ENCODE peak calls at places on chromosomes 7 and 10, in eight cellular contexts. Z, G, L, N, I, M, T and S are unnamed samples.

GRCh38 chr10:61835069-61835908 is 66.2 kb upstream of the ARID5B start:
- DNase-seq in Z (no peak), G (peak; percentile 53), L (peak; percentile 75), N (peak; percentile 83), I (peak; percentile 55), M (no peak), T (peak; percentile 30), S (no peak)

GRCh38 chr7:82443801-82444219 is 233 bp upstream of the CACNA2D1 start:
- DNase-seq in Z (peak; percentile 91), G (peak; percentile 86), L (peak; percentile 94), N (peak; percentile 92), I (peak; percentile 76), M (no peak), T (peak; percentile 49), S (peak; percentile 47)

GRCh38 chr7:157527235-157527634 is 190.4 kb downstream of the DNAJB6 start:
- DNase-seq in Z (no peak), G (no peak), L (no peak), N (no peak), I (no peak), M (no peak), T (no peak), S (no peak)

GRCh38 chr10:3031490-3031889 is 35.9 kb upstream of the PFKP start:
- DNase-seq in Z (no peak), G (no peak), L (no peak), N (no peak), I (no peak), M (no peak), T (no peak), S (no peak)

GRCh38 chr10:103517234-103518085 is 24.0 kb downstream of the NEURL1 start:
- DNase-seq in Z (no peak), G (peak; percentile 24), L (no peak), N (no peak), I (peak; percentile 6), M (no peak), T (no peak), S (no peak)

GRCh38 chr10:97454330-97455036 is 8.5 kb downstream of the ZDHHC16 start:
- DNase-seq in Z (peak; percentile 37), G (no peak), L (no peak), N (peak; percentile 57), I (no peak), M (no peak), T (no peak), S (no peak)

GRCh38 chr10:21749788-21750187 is 215.8 kb downstream of the MLLT10 start:
- DNase-seq in Z (no peak), G (no peak), L (no peak), N (no peak), I (no peak), M (no peak), T (no peak), S (no peak)

GRCh38 chr10:30027057-30028005 is 32.1 kb downstream of the JCAD start:
- DNase-seq in Z (peak; percentile 72), G (no peak), L (peak; percentile 62), N (no peak), I (no peak), M (peak; percentile 70), T (no peak), S (no peak)

GRCh38 chr7:75979361-75980125 is 14.9 kb downstream of the TMEM120A start:
- DNase-seq in Z (no peak), G (no peak), L (no peak), N (no peak), I (no peak), M (no peak), T (no peak), S (no peak)

GRCh38 chr10:101875068-101875688 is 31.6 kb upstream of the KCNIP2 start:
- DNase-seq in Z (no peak), G (no peak), L (no peak), N (no peak), I (no peak), M (no peak), T (no peak), S (no peak)

GRCh38 chr7:124702385-124702784 is 63.2 kb downstream of the GPR37 start:
- DNase-seq in Z (no peak), G (no peak), L (no peak), N (peak; percentile 44), I (no peak), M (no peak), T (no peak), S (no peak)